ENCODE peak calls at places on chromosomes 16 and 17, in four cellular contexts. L, R, M and B are unnamed samples.

GRCh38 chr16:59210955-59211541 is 476.9 kb upstream of the GOT2 start:
- DNase-seq in L (peak), R (no peak), M (no peak), B (no peak)

GRCh38 chr17:47879776-47880452 is 16.1 kb upstream of the SP2 start:
- DNase-seq in L (no peak), R (no peak), M (no peak), B (no peak)

GRCh38 chr17:80308672-80309517 is 48.2 kb downstream of the RNF213 start:
- DNase-seq in L (no peak), R (no peak), M (no peak), B (no peak)

GRCh38 chr17:45940826-45941225 is 46.5 kb downstream of the MAPT start:
- DNase-seq in L (no peak), R (no peak), M (no peak), B (no peak)

GRCh38 chr17:37551788-37552187 is 57.4 kb downstream of the SYNRG start:
- DNase-seq in L (no peak), R (no peak), M (no peak), B (no peak)

GRCh38 chr16:2954228-2954627 is 9.8 kb upstream of the KREMEN2 start:
- DNase-seq in L (no peak), R (no peak), M (no peak), B (no peak)

GRCh38 chr17:38541281-38541680 is 64.5 kb downstream of the SRCIN1 start:
- DNase-seq in L (no peak), R (no peak), M (no peak), B (no peak)

GRCh38 chr16:70746708-70747424 is 54.1 kb downstream of the VAC14 start:
- DNase-seq in L (peak), R (peak), M (no peak), B (no peak)

GRCh38 chr17:5237541-5238016 is 2.9 kb upstream of the SCIMP start:
- DNase-seq in L (peak), R (peak), M (peak), B (peak)

GRCh38 chr17:39753514-39754160 is 15.9 kb downstream of the GRB7 start:
- DNase-seq in L (no peak), R (peak), M (no peak), B (peak)

GRCh38 chr16:17448640-17449638 is 21.8 kb downstream of the XYLT1 start:
- DNase-seq in L (no peak), R (no peak), M (no peak), B (no peak)

GRCh38 chr17:83180996-83181481 is 101.6 kb downstream of the METRNL start:
- DNase-seq in L (no peak), R (no peak), M (no peak), B (no peak)

GRCh38 chr17:17739388-17740066 is 58.3 kb downstream of the RAI1 start:
- DNase-seq in L (no peak), R (peak), M (no peak), B (no peak)

GRCh38 chr16:88651989-88652762 is 1.3 kb upstream of the CYBA start:
- DNase-seq in L (no peak), R (no peak), M (no peak), B (no peak)

GRCh38 chr16:50721549-50722409 is 20.1 kb upstream of the CYLD start:
- DNase-seq in L (no peak), R (no peak), M (no peak), B (no peak)

GRCh38 chr17:18182190-18182977 is 1.2 kb upstream of the ALKBH5 start:
- DNase-seq in L (no peak), R (no peak), M (no peak), B (no peak)

GRCh38 chr17:49193513-49194296 is 16.7 kb downstream of the GNGT2 start:
- DNase-seq in L (no peak), R (peak), M (peak), B (peak)

GRCh38 chr16:7703661-7704060 is 371.0 kb downstream of the RBFOX1 start:
- DNase-seq in L (no peak), R (no peak), M (no peak), B (no peak)

GRCh38 chr17:77690271-77691161 is 268.0 kb upstream of the TNRC6C start:
- DNase-seq in L (no peak), R (no peak), M (no peak), B (no peak)

GRCh38 chr16:22970191-22970845 is 156.4 kb downstream of the HS3ST2 start:
- DNase-seq in L (no peak), R (no peak), M (no peak), B (no peak)

GRCh38 chr16:2468725-2469398 is 2.2 kb upstream of the NTN3 start:
- DNase-seq in L (no peak), R (no peak), M (peak), B (no peak)

GRCh38 chr16:74455213-74455612 is 33.9 kb upstream of the CLEC18B start:
- DNase-seq in L (peak), R (no peak), M (no peak), B (no peak)

GRCh38 chr16:22816475-22816874 is 2.5 kb downstream of the HS3ST2 start:
- DNase-seq in L (no peak), R (no peak), M (no peak), B (no peak)

GRCh38 chr16:53872248-53873221 is 168.6 kb downstream of the FTO start:
- DNase-seq in L (no peak), R (no peak), M (no peak), B (no peak)

GRCh38 chr17:34045990-34046389 is 209.1 kb upstream of the CCL2 start:
- DNase-seq in L (no peak), R (no peak), M (no peak), B (no peak)

GRCh38 chr17:64343833-64344637 is 46.6 kb downstream of the PECAM1 start:
- DNase-seq in L (peak), R (no peak), M (no peak), B (no peak)

GRCh38 chr16:47667956-47668355 is 206.8 kb downstream of the PHKB start:
- DNase-seq in L (no peak), R (no peak), M (no peak), B (no peak)

GRCh38 chr16:66935319-66936011 is at the start of gene CES2:
- DNase-seq in L (peak), R (peak), M (no peak), B (no peak)

GRCh38 chr16:5328546-5328945 is 231.0 kb upstream of the EEF2KMT start:
- DNase-seq in L (no peak), R (peak), M (no peak), B (no peak)

GRCh38 chr16:29809850-29810698 is 1.9 kb upstream of the PRRT2 start:
- DNase-seq in L (no peak), R (no peak), M (no peak), B (no peak)

GRCh38 chr16:29811896-29812665 is at the start of gene PRRT2:
- DNase-seq in L (no peak), R (peak), M (no peak), B (peak)

GRCh38 chr16:29810699-29811169 is 1.3 kb upstream of the PRRT2 start:
- DNase-seq in L (no peak), R (no peak), M (no peak), B (no peak)

GRCh38 chr16:29812754-29813643 is 1.0 kb downstream of the PRRT2 start:
- DNase-seq in L (no peak), R (no peak), M (no peak), B (no peak)

GRCh38 chr16:29811170-29811895 is 660 bp upstream of the PRRT2 start:
- DNase-seq in L (peak), R (peak), M (peak), B (peak)
- TF ChIP-seq FOXK2 in L (peak), R (no peak), M (no peak), B (no peak)

GRCh38 chr16:14955546-14956231 is 18.4 kb downstream of the NPIPA1 start:
- DNase-seq in L (no peak), R (peak), M (no peak), B (no peak)
- TF ChIP-seq SP1 in L (no peak), R (no peak), M (no peak), B (no peak)

GRCh38 chr16:11047939-11048500 is 103.7 kb downstream of the CLEC16A start:
- DNase-seq in L (no peak), R (no peak), M (no peak), B (no peak)
- TF ChIP-seq FOXM1 in L (no peak), R (no peak), M (no peak), B (no peak)

GRCh38 chr17:75683467-75684041 is 16.4 kb downstream of the SAP30BP start:
- DNase-seq in L (peak), R (no peak), M (no peak), B (no peak)
- TF ChIP-seq FOXK2 in L (no peak), R (no peak), M (no peak), B (no peak)

DNA sequence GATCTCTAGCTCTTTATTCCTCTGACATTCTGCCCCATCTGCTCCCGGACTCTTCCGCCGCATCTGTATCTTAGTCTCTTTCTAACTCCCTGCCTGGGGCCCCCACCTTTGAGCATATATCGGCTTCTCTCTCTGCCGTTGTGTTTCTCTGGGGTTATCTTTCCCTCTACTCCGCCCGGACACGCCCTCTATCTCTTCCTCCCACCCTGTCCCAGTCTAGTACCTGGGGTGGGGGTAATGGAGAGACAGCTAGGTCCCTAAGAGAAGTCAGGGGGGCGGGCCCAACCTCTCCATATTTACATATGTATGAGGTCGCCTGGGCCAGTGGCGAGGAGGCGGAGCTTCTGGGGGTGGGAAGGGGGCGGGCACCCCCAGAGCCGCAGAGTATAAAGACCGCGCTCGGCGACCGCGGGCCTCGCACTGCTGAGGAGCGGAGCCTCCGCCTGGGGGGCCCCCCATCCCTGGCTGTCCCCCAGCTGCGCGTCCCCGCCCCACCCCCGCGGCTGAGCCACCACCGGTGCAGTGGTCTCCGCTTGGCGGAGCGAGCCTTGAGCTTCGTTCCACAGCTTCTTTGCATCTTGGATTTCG is at the start of gene ATP1B2:
- DNase-seq in L (peak), R (peak), M (no peak), B (peak)
- TF ChIP-seq SP1 in L (no peak), R (peak), M (no peak), B (no peak)

GRCh38 chr17:68853439-68853838 is 101.8 kb downstream of the ABCA8 start:
- DNase-seq in L (no peak), R (no peak), M (no peak), B (no peak)
- TF ChIP-seq FOXM1 in L (no peak), R (no peak), M (no peak), B (no peak)

GRCh38 chr16:21654881-21655280 is 2.5 kb upstream of the IGSF6 start:
- DNase-seq in L (no peak), R (no peak), M (no peak), B (no peak)

GRCh38 chr16:21653571-21653970 is 1.2 kb upstream of the IGSF6 start:
- DNase-seq in L (no peak), R (no peak), M (no peak), B (no peak)

GRCh38 chr16:21659124-21659523 is 4.6 kb upstream of the OTOA start:
- DNase-seq in L (no peak), R (no peak), M (no peak), B (no peak)

GRCh38 chr16:21652451-21652850 is at the start of gene IGSF6:
- DNase-seq in L (no peak), R (no peak), M (no peak), B (no peak)

DNA sequence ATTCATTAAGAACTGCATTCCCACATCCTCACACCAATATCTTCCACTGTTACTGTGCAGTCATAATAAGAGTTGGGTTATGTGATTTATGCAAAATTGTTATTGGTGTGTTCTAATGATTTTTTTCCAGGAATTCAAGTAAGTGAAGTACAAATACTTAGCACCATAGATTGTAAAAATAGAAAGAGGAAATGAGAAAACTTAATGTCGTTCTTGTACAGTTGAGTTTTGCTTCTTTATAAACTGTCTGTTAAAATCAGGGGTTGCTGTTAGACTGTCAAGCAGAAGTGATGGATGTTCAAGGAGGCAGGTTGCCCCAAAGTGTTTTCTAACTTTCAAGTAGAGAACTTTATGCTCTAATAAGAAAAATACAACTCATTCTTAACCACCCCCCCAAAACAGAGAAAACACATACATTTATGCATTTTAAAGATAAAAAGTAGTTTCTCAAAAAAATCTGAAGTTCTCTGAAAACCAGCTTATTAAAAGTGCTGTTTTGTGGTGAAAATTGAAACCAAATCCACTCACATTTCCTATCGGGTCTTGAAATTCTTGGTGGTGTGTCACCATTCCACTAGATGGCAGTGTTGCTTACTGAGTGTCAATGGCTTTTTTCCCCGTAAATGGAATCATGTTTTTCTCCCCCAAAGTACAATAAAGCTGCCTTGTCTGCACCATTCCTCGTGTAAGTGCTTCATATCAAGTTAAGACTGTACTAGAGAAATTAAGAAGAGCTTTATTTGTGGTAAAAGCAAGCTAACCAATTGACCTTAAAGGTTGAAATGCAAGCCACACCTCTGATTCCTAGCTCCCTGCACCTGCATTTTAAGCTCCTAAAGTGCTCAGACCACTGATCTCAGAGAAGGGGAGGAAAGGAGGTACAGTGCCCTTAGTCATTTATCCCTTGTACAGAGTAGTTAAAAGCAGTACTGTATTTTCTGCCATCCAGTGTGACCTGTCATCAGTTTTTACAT is 4.7 kb upstream of the IGSF6 start:
- DNase-seq in L (peak), R (peak), M (peak), B (peak)
- TF ChIP-seq FOXK2 in L (no peak), R (no peak), M (no peak), B (no peak)